ENCODE peak calls at places on chromosomes 2 and 18, in six cellular contexts. One of them, this sample, is unnamed.

GRCh38 chr2:189221811-189222210 is 42.2 kb upstream of the COL5A2 start:
- DNase-seq in A549: peak
- DNase-seq in endothelial cell of umbilical vein: peak
- DNase-seq in HepG2: no peak
- DNase-seq in K562: no peak
- DNase-seq in GM12878: no peak
- DNase-seq in this sample: no peak

GRCh38 chr2:44168684-44169154 is at the start of gene PPM1B:
- DNase-seq in A549: no peak
- DNase-seq in endothelial cell of umbilical vein: no peak
- DNase-seq in HepG2: no peak
- DNase-seq in K562: peak
- DNase-seq in GM12878: no peak
- DNase-seq in this sample: no peak

GRCh38 chr2:233422050-233422639 is 67.9 kb downstream of the DGKD start:
- DNase-seq in A549: peak
- DNase-seq in endothelial cell of umbilical vein: no peak
- DNase-seq in HepG2: no peak
- DNase-seq in K562: peak
- DNase-seq in GM12878: peak
- DNase-seq in this sample: no peak

GRCh38 chr18:74510770-74511095 is 14.6 kb downstream of the CNDP2 start:
- DNase-seq in A549: no peak
- DNase-seq in endothelial cell of umbilical vein: no peak
- DNase-seq in HepG2: no peak
- DNase-seq in K562: no peak
- DNase-seq in GM12878: no peak
- DNase-seq in this sample: no peak

GRCh38 chr2:179768765-179769164 is 92.6 kb downstream of the ZNF385B start:
- DNase-seq in A549: no peak
- DNase-seq in endothelial cell of umbilical vein: peak
- DNase-seq in HepG2: no peak
- DNase-seq in K562: no peak
- DNase-seq in GM12878: no peak
- DNase-seq in this sample: no peak

GRCh38 chr2:168633200-168633599 is 169.2 kb upstream of the NOSTRIN start:
- DNase-seq in A549: no peak
- DNase-seq in endothelial cell of umbilical vein: no peak
- DNase-seq in HepG2: no peak
- DNase-seq in K562: no peak
- DNase-seq in GM12878: no peak
- DNase-seq in this sample: no peak

GRCh38 chr2:118718921-118719320 is 128.5 kb downstream of the EN1 start:
- DNase-seq in A549: no peak
- DNase-seq in endothelial cell of umbilical vein: no peak
- DNase-seq in HepG2: no peak
- DNase-seq in K562: no peak
- DNase-seq in GM12878: no peak
- DNase-seq in this sample: no peak

GRCh38 chr2:203394519-203395227 is 66.5 kb downstream of the ABI2 start:
- DNase-seq in A549: peak
- DNase-seq in endothelial cell of umbilical vein: no peak
- DNase-seq in HepG2: no peak
- DNase-seq in K562: peak
- DNase-seq in GM12878: no peak
- DNase-seq in this sample: peak

GRCh38 chr2:112625474-112626114 is 20.1 kb upstream of the SLC20A1 start:
- DNase-seq in A549: no peak
- DNase-seq in endothelial cell of umbilical vein: no peak
- DNase-seq in HepG2: no peak
- DNase-seq in K562: no peak
- DNase-seq in GM12878: no peak
- DNase-seq in this sample: peak

GRCh38 chr2:36366491-36367120 is 11.0 kb downstream of the CRIM1 start:
- DNase-seq in A549: no peak
- DNase-seq in endothelial cell of umbilical vein: peak
- DNase-seq in HepG2: no peak
- DNase-seq in K562: no peak
- DNase-seq in GM12878: no peak
- DNase-seq in this sample: no peak

GRCh38 chr2:31256611-31257382 is 22.8 kb downstream of the EHD3 start:
- DNase-seq in A549: no peak
- DNase-seq in endothelial cell of umbilical vein: no peak
- DNase-seq in HepG2: no peak
- DNase-seq in K562: no peak
- DNase-seq in GM12878: no peak
- DNase-seq in this sample: no peak

GRCh38 chr2:111178296-111178695 is 57.6 kb downstream of the BCL2L11 start:
- DNase-seq in A549: no peak
- DNase-seq in endothelial cell of umbilical vein: no peak
- DNase-seq in HepG2: no peak
- DNase-seq in K562: no peak
- DNase-seq in GM12878: no peak
- DNase-seq in this sample: no peak

GRCh38 chr2:229407170-229407569 is 136.1 kb upstream of the PID1 start:
- DNase-seq in A549: peak
- DNase-seq in endothelial cell of umbilical vein: peak
- DNase-seq in HepG2: peak
- DNase-seq in K562: no peak
- DNase-seq in GM12878: no peak
- DNase-seq in this sample: no peak

GRCh38 chr2:240974771-240975572 is 23.4 kb upstream of the SNED1 start:
- DNase-seq in A549: no peak
- DNase-seq in endothelial cell of umbilical vein: no peak
- DNase-seq in HepG2: no peak
- DNase-seq in K562: no peak
- DNase-seq in GM12878: no peak
- DNase-seq in this sample: no peak

GRCh38 chr2:186294489-186294888 is 191.6 kb upstream of the ZC3H15 start:
- DNase-seq in A549: no peak
- DNase-seq in endothelial cell of umbilical vein: no peak
- DNase-seq in HepG2: no peak
- DNase-seq in K562: no peak
- DNase-seq in GM12878: no peak
- DNase-seq in this sample: no peak

GRCh38 chr2:202529389-202529788 is 105.4 kb upstream of the FAM117B start:
- DNase-seq in A549: no peak
- DNase-seq in endothelial cell of umbilical vein: peak
- DNase-seq in HepG2: no peak
- DNase-seq in K562: no peak
- DNase-seq in GM12878: no peak
- DNase-seq in this sample: no peak

GRCh38 chr2:168346725-168347477 is 99.5 kb upstream of the STK39 start:
- DNase-seq in A549: peak
- DNase-seq in endothelial cell of umbilical vein: peak
- DNase-seq in HepG2: peak
- DNase-seq in K562: peak
- DNase-seq in GM12878: peak
- DNase-seq in this sample: peak

GRCh38 chr18:59902180-59902992 is 2.6 kb downstream of the PMAIP1 start:
- DNase-seq in A549: no peak
- DNase-seq in endothelial cell of umbilical vein: peak
- DNase-seq in HepG2: no peak
- DNase-seq in K562: no peak
- DNase-seq in GM12878: no peak
- DNase-seq in this sample: no peak

GRCh38 chr2:143903172-143903856 is 616.6 kb downstream of the ZEB2 start:
- DNase-seq in A549: no peak
- DNase-seq in endothelial cell of umbilical vein: no peak
- DNase-seq in HepG2: no peak
- DNase-seq in K562: no peak
- DNase-seq in GM12878: no peak
- DNase-seq in this sample: peak

GRCh38 chr2:98552499-98553179 is 55.7 kb downstream of the COA5 start:
- DNase-seq in A549: no peak
- DNase-seq in endothelial cell of umbilical vein: no peak
- DNase-seq in HepG2: no peak
- DNase-seq in K562: no peak
- DNase-seq in GM12878: no peak
- DNase-seq in this sample: no peak

GRCh38 chr18:22166070-22166972 is 3.1 kb upstream of the GATA6 start:
- DNase-seq in A549: peak
- DNase-seq in endothelial cell of umbilical vein: peak
- DNase-seq in HepG2: no peak
- DNase-seq in K562: no peak
- DNase-seq in GM12878: no peak
- DNase-seq in this sample: no peak

GRCh38 chr18:57801379-57802165 is 1.5 kb downstream of the ATP8B1 start:
- DNase-seq in A549: no peak
- DNase-seq in endothelial cell of umbilical vein: peak
- DNase-seq in HepG2: no peak
- DNase-seq in K562: no peak
- DNase-seq in GM12878: no peak
- DNase-seq in this sample: no peak

GRCh38 chr2:18520605-18521031 is 39.8 kb downstream of the RDH14 start:
- DNase-seq in A549: peak
- DNase-seq in endothelial cell of umbilical vein: peak
- DNase-seq in HepG2: peak
- DNase-seq in K562: peak
- DNase-seq in GM12878: no peak
- DNase-seq in this sample: peak

GRCh38 chr2:200453142-200453852 is 56.6 kb downstream of the KCTD18 start:
- DNase-seq in A549: no peak
- DNase-seq in endothelial cell of umbilical vein: no peak
- DNase-seq in HepG2: no peak
- DNase-seq in K562: no peak
- DNase-seq in GM12878: no peak
- DNase-seq in this sample: no peak

GRCh38 chr2:10360460-10361219 is 57.9 kb downstream of the HPCAL1 start:
- DNase-seq in A549: no peak
- DNase-seq in endothelial cell of umbilical vein: no peak
- DNase-seq in HepG2: no peak
- DNase-seq in K562: no peak
- DNase-seq in GM12878: no peak
- DNase-seq in this sample: no peak

GRCh38 chr2:120442923-120443571 is 97.1 kb downstream of the INHBB start:
- DNase-seq in A549: peak
- DNase-seq in endothelial cell of umbilical vein: no peak
- DNase-seq in HepG2: no peak
- DNase-seq in K562: peak
- DNase-seq in GM12878: no peak
- DNase-seq in this sample: no peak
- TF ChIP-seq MYC in A549: no peak
- TF ChIP-seq MYC in endothelial cell of umbilical vein: no peak
- TF ChIP-seq MYC in HepG2: no peak
- TF ChIP-seq MYC in K562: no peak
- TF ChIP-seq MYC in GM12878: no peak
- TF ChIP-seq MYC in this sample: no peak

DNA sequence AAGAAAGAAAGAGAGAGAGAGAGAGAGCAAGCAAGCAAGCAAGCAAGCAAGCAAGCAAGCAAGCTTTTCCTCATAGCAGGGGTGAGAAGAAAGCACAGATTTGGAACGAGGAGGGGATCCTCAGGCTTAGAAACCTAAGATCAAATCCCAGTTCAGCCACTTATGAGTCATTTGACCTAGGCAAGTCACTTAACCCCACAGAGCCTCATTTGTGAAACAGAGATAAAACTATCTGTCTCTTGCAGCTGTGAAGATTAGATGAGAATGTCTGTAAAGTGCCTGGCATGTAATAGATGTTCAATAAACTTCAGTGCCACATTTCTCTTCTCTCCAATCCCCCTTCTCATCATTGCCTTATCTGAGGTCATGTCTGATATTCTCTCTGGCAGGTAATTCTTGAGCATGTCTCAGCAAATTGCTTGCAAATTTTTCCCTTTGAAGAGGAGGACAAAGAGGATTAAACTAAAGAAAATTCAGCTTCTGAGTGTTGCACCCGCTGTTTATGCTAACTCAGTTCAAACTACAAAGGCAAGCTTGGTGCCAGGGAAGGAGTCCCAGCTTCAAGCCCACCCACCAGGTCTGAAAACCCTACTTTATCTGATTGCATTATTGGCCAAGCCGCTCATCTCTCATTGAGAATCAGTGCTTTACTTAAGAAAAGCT is 20.3 kb downstream of the ALK start:
- DNase-seq in A549: no peak
- DNase-seq in endothelial cell of umbilical vein: no peak
- DNase-seq in HepG2: no peak
- DNase-seq in K562: no peak
- DNase-seq in GM12878: no peak
- DNase-seq in this sample: no peak
- TF ChIP-seq MYC in A549: no peak
- TF ChIP-seq MYC in endothelial cell of umbilical vein: no peak
- TF ChIP-seq MYC in HepG2: no peak
- TF ChIP-seq MYC in K562: no peak
- TF ChIP-seq MYC in GM12878: no peak
- TF ChIP-seq MYC in this sample: no peak

DNA sequence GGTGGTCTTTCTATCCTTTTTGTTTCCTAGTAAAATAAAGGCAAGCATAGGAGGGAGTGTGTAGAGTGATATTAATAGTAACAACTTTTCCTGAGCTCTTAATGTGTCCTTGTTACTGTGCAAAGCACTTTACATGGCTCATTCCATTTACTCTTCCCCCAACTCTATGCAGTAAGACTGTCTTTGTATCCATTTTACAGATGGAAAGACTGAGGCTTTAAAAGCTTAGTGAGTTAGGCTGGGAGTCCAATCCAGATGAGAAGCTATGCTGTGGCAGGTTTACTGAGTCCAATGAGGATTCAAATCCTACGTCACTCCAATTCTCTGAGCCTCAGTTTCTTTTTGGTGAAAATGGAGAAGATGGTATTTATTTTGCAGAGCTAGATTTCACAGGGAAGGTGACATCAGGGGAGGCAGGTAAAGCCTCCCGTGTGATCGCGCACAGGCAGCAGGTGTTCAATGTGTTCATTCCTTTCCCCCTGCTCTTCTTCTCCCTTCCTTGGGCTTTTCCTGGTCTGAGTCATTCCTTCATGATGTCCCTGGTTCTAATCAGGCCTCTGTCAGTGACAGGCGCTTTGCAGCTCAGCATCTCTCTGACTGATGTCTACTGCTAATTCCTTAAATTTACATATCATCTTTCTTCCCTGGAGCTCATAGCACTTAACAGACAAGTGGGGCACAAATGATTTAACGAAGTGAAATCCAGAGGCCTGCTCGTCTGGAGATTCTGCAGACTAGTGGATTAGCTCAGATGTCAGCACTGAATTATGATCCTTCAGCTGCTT is 77.6 kb downstream of the NRP2 start:
- DNase-seq in A549: no peak
- DNase-seq in endothelial cell of umbilical vein: no peak
- DNase-seq in HepG2: no peak
- DNase-seq in K562: no peak
- DNase-seq in GM12878: no peak
- DNase-seq in this sample: no peak
- TF ChIP-seq MYC in A549: no peak
- TF ChIP-seq MYC in endothelial cell of umbilical vein: no peak
- TF ChIP-seq MYC in HepG2: no peak
- TF ChIP-seq MYC in K562: no peak
- TF ChIP-seq MYC in GM12878: no peak
- TF ChIP-seq MYC in this sample: no peak

GRCh38 chr2:28449489-28450395 is 46.1 kb upstream of the PLB1 start:
- DNase-seq in A549: peak
- DNase-seq in endothelial cell of umbilical vein: peak
- DNase-seq in HepG2: no peak
- DNase-seq in K562: peak
- DNase-seq in GM12878: no peak
- DNase-seq in this sample: peak
- TF ChIP-seq MYC in A549: no peak
- TF ChIP-seq MYC in endothelial cell of umbilical vein: no peak
- TF ChIP-seq MYC in HepG2: no peak
- TF ChIP-seq MYC in K562: no peak
- TF ChIP-seq MYC in GM12878: no peak
- TF ChIP-seq MYC in this sample: no peak

This sample was measured in NB4.